ENCODE peak calls at places on chromosomes 3 and 15, in five cellular contexts. Y is tibial nerve, G is neural progenitor cell, V is ovary, K is A673. C is an unnamed sample.
A peak's percentile ranks its signal among the peaks of the same experiment; 100 is the strongest.

GRCh38 chr3:169243122-169243521 is 420.4 kb downstream of the MECOM start:
- DNase-seq in G (no peak), K (peak; percentile 83), Y (no peak), V (no peak), C (no peak)

GRCh38 chr15:65110676-65111292 is 4.2 kb downstream of the UBAP1L start:
- DNase-seq in Y (no peak), V (no peak), G (peak; percentile 23), K (no peak), C (no peak)

GRCh38 chr3:160870327-160870726 is 114.3 kb downstream of the PPM1L start:
- DNase-seq in Y (no peak), K (no peak), V (no peak), G (peak; percentile 16), C (no peak)

GRCh38 chr3:78887608-78888011 is 880.2 kb downstream of the ROBO1 start:
- DNase-seq in G (no peak), Y (no peak), V (no peak), K (no peak), C (no peak)

GRCh38 chr3:31853580-31853979 is 127.5 kb downstream of the OSBPL10 start:
- DNase-seq in Y (no peak), G (no peak), K (no peak), V (no peak), C (no peak)

GRCh38 chr3:57852896-57853295 is 96.8 kb downstream of the SLMAP start:
- DNase-seq in Y (no peak), G (no peak), K (peak; percentile 1), V (no peak), C (no peak)

GRCh38 chr15:72168131-72168825 is 29.3 kb downstream of the GRAMD2A start:
- DNase-seq in G (no peak), K (peak; percentile 84), V (no peak), Y (no peak), C (no peak)

GRCh38 chr3:122890077-122890484 is 95.2 kb downstream of the SLC49A4 start:
- DNase-seq in G (peak; percentile 55), Y (peak; percentile 79), V (peak; percentile 46), K (peak; percentile 19), C (no peak)

GRCh38 chr3:169744332-169745054 is 20.4 kb downstream of the TERC start:
- DNase-seq in G (peak; percentile 62), V (no peak), K (peak; percentile 14), Y (no peak), C (no peak)

GRCh38 chr3:179666436-179667035 is 13.7 kb downstream of the USP13 start:
- DNase-seq in V (peak; percentile 38), G (peak; percentile 43), K (peak; percentile 68), Y (no peak), C (no peak)

GRCh38 chr3:73604491-73604890 is 20.2 kb downstream of the PDZRN3 start:
- DNase-seq in V (no peak), K (no peak), Y (no peak), G (no peak), C (no peak)

GRCh38 chr3:107455621-107456020 is 67.1 kb upstream of the BBX start:
- DNase-seq in K (no peak), Y (no peak), V (no peak), G (no peak), C (no peak)

GRCh38 chr15:101479851-101480612 is 9.5 kb downstream of the PCSK6 start:
- DNase-seq in V (no peak), G (peak; percentile 91), Y (no peak), K (no peak), C (no peak)

GRCh38 chr3:122918576-122919290 is 108.8 kb downstream of the SEMA5B start:
- DNase-seq in V (no peak), Y (no peak), G (peak; percentile 25), K (no peak), C (no peak)

GRCh38 chr15:45704329-45705249 is 69.8 kb downstream of the SQOR start:
- DNase-seq in K (peak; percentile 22), V (peak; percentile 19), G (peak; percentile 85), Y (no peak), C (peak; percentile 31)

GRCh38 chr15:60399931-60400330 is 2.1 kb upstream of the ANXA2 start:
- DNase-seq in V (no peak), G (no peak), K (no peak), Y (no peak), C (no peak)

GRCh38 chr3:58434990-58435389 is 1.4 kb upstream of the PDHB start:
- DNase-seq in V (peak; percentile 28), G (peak; percentile 85), K (no peak), Y (peak; percentile 11), C (no peak)

GRCh38 chr15:89912674-89913396 is at the start of gene ARPIN:
- DNase-seq in V (peak; percentile 52), K (peak; percentile 68), Y (peak; percentile 13), G (peak; percentile 83), C (no peak)

GRCh38 chr3:64143399-64144130 is 81.7 kb downstream of the PRICKLE2 start:
- DNase-seq in Y (no peak), K (peak; percentile 78), G (no peak), V (no peak), C (no peak)

GRCh38 chr3:187748050-187748481 is 2.8 kb upstream of the BCL6 start:
- DNase-seq in K (peak; percentile 94), G (peak; percentile 95), V (peak; percentile 96), Y (peak; percentile 99), C (peak; percentile 85)

GRCh38 chr3:30612422-30613134 is 6.2 kb downstream of the TGFBR2 start:
- DNase-seq in V (no peak), G (no peak), K (no peak), Y (no peak), C (no peak)

GRCh38 chr3:30614943-30615342 is 8.5 kb downstream of the TGFBR2 start:
- DNase-seq in K (no peak), V (no peak), Y (no peak), G (no peak), C (no peak)

GRCh38 chr3:30615615-30616346 is 9.4 kb downstream of the TGFBR2 start:
- DNase-seq in G (no peak), K (no peak), Y (no peak), V (no peak), C (no peak)

GRCh38 chr3:30613135-30613825 is 6.9 kb downstream of the TGFBR2 start:
- DNase-seq in V (no peak), K (no peak), G (no peak), Y (no peak), C (no peak)

DNA sequence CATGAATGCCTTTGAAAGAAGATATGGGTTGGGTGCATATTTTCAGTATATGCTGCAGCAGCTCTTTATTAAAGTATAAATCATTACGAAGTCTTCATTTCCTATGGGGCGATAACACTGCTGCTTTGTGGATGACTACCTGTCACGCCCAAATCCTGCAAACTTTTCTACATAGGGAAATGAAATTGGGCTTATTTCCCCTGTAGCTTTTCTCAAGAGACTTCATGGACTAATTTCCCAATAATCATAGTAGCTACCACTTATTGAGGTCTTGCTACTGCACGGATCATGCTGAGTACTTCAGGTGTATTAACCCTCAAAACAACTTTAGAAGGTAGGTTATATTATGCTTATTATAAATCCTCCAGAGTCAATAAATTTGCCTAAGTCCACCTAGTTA is 8.0 kb downstream of the TGFBR2 start:
- DNase-seq in Y (no peak), V (no peak), K (no peak), G (no peak), C (no peak)
- H3K4me1 ChIP-seq in Y (peaks cover 97% of the 10 kb centered on the region), V (peaks cover 3% of the 10 kb centered on the region), K (peaks cover 46% of the 10 kb centered on the region), G (no peaks in the 10 kb centered on the region), C (peaks cover 49% of the 10 kb centered on the region)

GRCh38 chr3:48247401-48247807 is 6.5 kb downstream of the ZNF589 start:
- DNase-seq in K (peak; percentile 85), V (no peak), G (no peak), Y (no peak), C (no peak)
- H3K27ac ChIP-seq in K (peak overlapping the region; percentile 88), V (no peak overlapping the region), G (no peak overlapping the region), Y (peak overlapping the region; percentile 6), C (no peak overlapping the region)

GRCh38 chr3:17090271-17090992 is 205.7 kb downstream of the PLCL2 start:
- DNase-seq in V (no peak), Y (no peak), K (no peak), G (no peak), C (no peak)
- H3K4me1 ChIP-seq in V (peaks cover 4% of the 10 kb centered on the region), Y (peaks cover 17% of the 10 kb centered on the region), K (no peaks in the 10 kb centered on the region), G (peaks cover 30% of the 10 kb centered on the region), C (peaks cover 6% of the 10 kb centered on the region)

DNA sequence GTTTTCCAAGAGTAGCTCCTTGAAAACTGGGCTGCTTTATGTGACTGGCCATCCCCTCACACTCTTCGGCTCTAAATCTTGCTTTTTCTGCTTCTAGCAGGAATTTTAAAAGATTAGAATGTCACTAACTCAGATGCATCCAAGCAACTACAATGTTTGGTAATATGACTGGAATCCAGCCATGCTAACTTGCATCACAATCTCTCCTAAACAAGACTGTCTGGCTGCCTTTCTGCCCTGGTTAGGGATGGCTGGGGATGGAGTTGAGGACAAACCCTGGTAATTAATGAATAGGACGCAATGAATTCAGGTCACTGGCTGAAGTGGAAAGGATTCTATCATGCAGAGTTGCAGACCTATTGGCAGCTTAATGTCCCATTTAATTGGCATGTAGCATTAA is 21.9 kb downstream of the NMNAT3 start:
- DNase-seq in K (no peak), V (peak; percentile 47), Y (peak; percentile 31), G (no peak), C (no peak)
- H3K27ac ChIP-seq in K (no peak overlapping the region), V (no peak overlapping the region), Y (no peak overlapping the region), G (no peak overlapping the region), C (no peak overlapping the region)

GRCh38 chr15:83300826-83301225 is 16.4 kb upstream of the BNC1 start:
- DNase-seq in K (no peak), Y (no peak), G (no peak), V (no peak), C (no peak)

GRCh38 chr15:83304861-83305661 is 20.6 kb upstream of the BNC1 start:
- DNase-seq in V (no peak), Y (no peak), G (no peak), K (no peak), C (no peak)

GRCh38 chr15:83295417-83295816 is 11.0 kb upstream of the BNC1 start:
- DNase-seq in Y (no peak), G (no peak), K (no peak), V (no peak), C (no peak)

DNA sequence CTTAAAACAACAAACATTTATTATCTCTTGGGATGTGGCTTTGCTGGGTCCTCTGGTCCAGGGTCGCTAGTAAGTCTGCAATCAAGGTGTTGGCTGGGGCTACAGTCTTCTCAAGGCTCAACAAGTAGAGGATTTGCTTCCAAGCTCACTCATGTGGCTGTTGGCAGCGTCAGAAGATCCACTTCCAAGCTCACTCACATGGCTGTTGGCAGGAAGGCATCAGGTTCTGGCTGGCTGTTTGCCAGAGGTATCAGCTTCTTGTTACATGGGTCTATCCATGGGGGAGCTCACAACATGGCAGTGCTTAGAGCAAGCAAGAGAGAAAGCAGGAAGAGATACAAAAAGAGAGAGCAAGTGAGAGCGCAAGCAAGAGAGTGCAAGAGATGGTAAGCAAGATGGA is 15.0 kb upstream of the BNC1 start:
- DNase-seq in K (no peak), V (no peak), G (no peak), Y (no peak), C (no peak)
- H3K4me1 ChIP-seq in K (no peaks in the 10 kb centered on the region), V (no peaks in the 10 kb centered on the region), G (no peaks in the 10 kb centered on the region), Y (no peaks in the 10 kb centered on the region), C (no peaks in the 10 kb centered on the region)

GRCh38 chr3:61687663-61688306 is 126.4 kb downstream of the PTPRG start:
- DNase-seq in G (no peak), Y (no peak), V (no peak), K (no peak), C (no peak)
- H3K27ac ChIP-seq in G (peak overlapping the region; percentile 4), Y (no peak overlapping the region), V (no peak overlapping the region), K (no peak overlapping the region), C (no peak overlapping the region)

GRCh38 chr3:7759630-7760029 is 742.0 kb upstream of the LMCD1 start:
- DNase-seq in G (no peak), Y (no peak), V (no peak), K (no peak), C (no peak)
- H3K4me1 ChIP-seq in G (no peaks in the 10 kb centered on the region), Y (no peaks in the 10 kb centered on the region), V (no peaks in the 10 kb centered on the region), K (no peaks in the 10 kb centered on the region), C (no peaks in the 10 kb centered on the region)

C was measured in naive thymus-derived CD4-positive, alpha-beta T cell.